ENCODE peak calls at places on chromosomes 13 and 19, in nine cellular contexts. One of them, this sample, is unnamed. For H3K27me3, the result is how much of the 10 kb centered on the place peaks cover.

GRCh38 chr13:98456423-98456845 is 120.5 kb downstream of the STK24 start:
- DNase-seq in gastrocnemius medialis: no peak
- DNase-seq in endodermal cell: no peak
- DNase-seq in pancreas: no peak
- DNase-seq in stomach: no peak
- DNase-seq in AG04450: no peak
- DNase-seq in ascending aorta: no peak
- DNase-seq in dorsolateral prefrontal cortex: no peak
- DNase-seq in upper lobe of right lung: no peak
- DNase-seq in this sample: no peak

GRCh38 chr13:28652002-28652401 is 6.9 kb upstream of the POMP start:
- DNase-seq in upper lobe of right lung: no peak
- DNase-seq in ascending aorta: no peak
- DNase-seq in stomach: no peak
- DNase-seq in AG04450: no peak
- DNase-seq in dorsolateral prefrontal cortex: no peak
- DNase-seq in pancreas: no peak
- DNase-seq in endodermal cell: no peak
- DNase-seq in gastrocnemius medialis: no peak
- DNase-seq in this sample: no peak

GRCh38 chr19:42122691-42123607 is 9.3 kb downstream of the POU2F2 start:
- DNase-seq in upper lobe of right lung: no peak
- DNase-seq in gastrocnemius medialis: no peak
- DNase-seq in endodermal cell: no peak
- DNase-seq in ascending aorta: no peak
- DNase-seq in pancreas: no peak
- DNase-seq in stomach: no peak
- DNase-seq in dorsolateral prefrontal cortex: no peak
- DNase-seq in AG04450: no peak
- DNase-seq in this sample: peak

GRCh38 chr13:26968431-26969335 is 202.9 kb downstream of the USP12 start:
- DNase-seq in gastrocnemius medialis: no peak
- DNase-seq in stomach: peak
- DNase-seq in ascending aorta: no peak
- DNase-seq in pancreas: peak
- DNase-seq in dorsolateral prefrontal cortex: no peak
- DNase-seq in AG04450: no peak
- DNase-seq in endodermal cell: peak
- DNase-seq in upper lobe of right lung: no peak
- DNase-seq in this sample: no peak

GRCh38 chr19:2081873-2082810 is 14.0 kb downstream of the MOB3A start:
- DNase-seq in AG04450: no peak
- DNase-seq in ascending aorta: no peak
- DNase-seq in endodermal cell: no peak
- DNase-seq in gastrocnemius medialis: no peak
- DNase-seq in dorsolateral prefrontal cortex: no peak
- DNase-seq in stomach: peak
- DNase-seq in pancreas: no peak
- DNase-seq in upper lobe of right lung: no peak
- DNase-seq in this sample: no peak

GRCh38 chr13:113853518-113854237 is 10.2 kb downstream of the GAS6 start:
- DNase-seq in pancreas: peak
- DNase-seq in endodermal cell: peak
- DNase-seq in upper lobe of right lung: no peak
- DNase-seq in AG04450: no peak
- DNase-seq in dorsolateral prefrontal cortex: no peak
- DNase-seq in stomach: no peak
- DNase-seq in gastrocnemius medialis: no peak
- DNase-seq in ascending aorta: no peak
- DNase-seq in this sample: no peak

GRCh38 chr13:72194531-72194930 is 327.5 kb upstream of the DACH1 start:
- DNase-seq in AG04450: no peak
- DNase-seq in endodermal cell: no peak
- DNase-seq in dorsolateral prefrontal cortex: no peak
- DNase-seq in pancreas: no peak
- DNase-seq in upper lobe of right lung: no peak
- DNase-seq in stomach: no peak
- DNase-seq in gastrocnemius medialis: no peak
- DNase-seq in ascending aorta: no peak
- DNase-seq in this sample: no peak

GRCh38 chr13:105474983-105475382 is 1060.5 kb downstream of the EFNB2 start:
- DNase-seq in pancreas: no peak
- DNase-seq in gastrocnemius medialis: no peak
- DNase-seq in dorsolateral prefrontal cortex: no peak
- DNase-seq in AG04450: no peak
- DNase-seq in upper lobe of right lung: no peak
- DNase-seq in endodermal cell: no peak
- DNase-seq in ascending aorta: no peak
- DNase-seq in stomach: no peak
- DNase-seq in this sample: no peak

GRCh38 chr19:4609878-4610511 is 29.3 kb upstream of the TNFAIP8L1 start:
- DNase-seq in gastrocnemius medialis: no peak
- DNase-seq in AG04450: no peak
- DNase-seq in dorsolateral prefrontal cortex: no peak
- DNase-seq in ascending aorta: no peak
- DNase-seq in stomach: no peak
- DNase-seq in upper lobe of right lung: no peak
- DNase-seq in pancreas: peak
- DNase-seq in endodermal cell: peak
- DNase-seq in this sample: no peak

GRCh38 chr19:45667620-45668341 is at the start of gene GIPR:
- DNase-seq in upper lobe of right lung: peak
- DNase-seq in dorsolateral prefrontal cortex: peak
- DNase-seq in pancreas: peak
- DNase-seq in AG04450: no peak
- DNase-seq in endodermal cell: peak
- DNase-seq in stomach: peak
- DNase-seq in ascending aorta: no peak
- DNase-seq in gastrocnemius medialis: no peak
- DNase-seq in this sample: peak

GRCh38 chr13:26558074-26558805 is 757 bp downstream of the WASF3 start:
- DNase-seq in upper lobe of right lung: no peak
- DNase-seq in gastrocnemius medialis: no peak
- DNase-seq in pancreas: peak
- DNase-seq in ascending aorta: peak
- DNase-seq in endodermal cell: peak
- DNase-seq in dorsolateral prefrontal cortex: peak
- DNase-seq in stomach: no peak
- DNase-seq in AG04450: no peak
- DNase-seq in this sample: no peak

GRCh38 chr13:110328509-110328908 is 21.4 kb downstream of the COL4A2 start:
- DNase-seq in AG04450: no peak
- DNase-seq in stomach: no peak
- DNase-seq in gastrocnemius medialis: no peak
- DNase-seq in pancreas: no peak
- DNase-seq in endodermal cell: no peak
- DNase-seq in ascending aorta: peak
- DNase-seq in upper lobe of right lung: no peak
- DNase-seq in dorsolateral prefrontal cortex: no peak
- DNase-seq in this sample: no peak

GRCh38 chr19:40808021-40808325 is 9.0 kb downstream of the EGLN2 start:
- DNase-seq in dorsolateral prefrontal cortex: no peak
- DNase-seq in endodermal cell: no peak
- DNase-seq in ascending aorta: no peak
- DNase-seq in pancreas: no peak
- DNase-seq in upper lobe of right lung: no peak
- DNase-seq in AG04450: no peak
- DNase-seq in gastrocnemius medialis: no peak
- DNase-seq in stomach: no peak
- DNase-seq in this sample: no peak

GRCh38 chr13:110231348-110232047 is 75.5 kb downstream of the COL4A1 start:
- DNase-seq in endodermal cell: peak
- DNase-seq in AG04450: no peak
- DNase-seq in stomach: no peak
- DNase-seq in pancreas: no peak
- DNase-seq in ascending aorta: no peak
- DNase-seq in upper lobe of right lung: no peak
- DNase-seq in gastrocnemius medialis: no peak
- DNase-seq in dorsolateral prefrontal cortex: no peak
- DNase-seq in this sample: no peak

GRCh38 chr13:27926644-27927434 is 7.0 kb downstream of the PDX1 start:
- DNase-seq in gastrocnemius medialis: no peak
- DNase-seq in stomach: no peak
- DNase-seq in pancreas: no peak
- DNase-seq in ascending aorta: no peak
- DNase-seq in AG04450: no peak
- DNase-seq in upper lobe of right lung: no peak
- DNase-seq in dorsolateral prefrontal cortex: no peak
- DNase-seq in endodermal cell: peak
- DNase-seq in this sample: no peak

GRCh38 chr19:58559275-58560006 is 1.0 kb upstream of the UBE2M start:
- DNase-seq in stomach: peak
- DNase-seq in ascending aorta: peak
- DNase-seq in AG04450: peak
- DNase-seq in upper lobe of right lung: peak
- DNase-seq in gastrocnemius medialis: peak
- DNase-seq in dorsolateral prefrontal cortex: peak
- DNase-seq in pancreas: peak
- DNase-seq in endodermal cell: peak
- DNase-seq in this sample: peak

GRCh38 chr13:102678339-102679122 is 16.3 kb downstream of the METTL21C start:
- DNase-seq in pancreas: no peak
- DNase-seq in ascending aorta: no peak
- DNase-seq in gastrocnemius medialis: no peak
- DNase-seq in upper lobe of right lung: no peak
- DNase-seq in dorsolateral prefrontal cortex: no peak
- DNase-seq in AG04450: no peak
- DNase-seq in endodermal cell: no peak
- DNase-seq in stomach: no peak
- DNase-seq in this sample: no peak

GRCh38 chr13:112062047-112062618 is 4.8 kb upstream of the SOX1 start:
- DNase-seq in endodermal cell: peak
- DNase-seq in ascending aorta: no peak
- DNase-seq in upper lobe of right lung: no peak
- DNase-seq in pancreas: no peak
- DNase-seq in AG04450: no peak
- DNase-seq in stomach: no peak
- DNase-seq in gastrocnemius medialis: no peak
- DNase-seq in dorsolateral prefrontal cortex: no peak
- DNase-seq in this sample: no peak
- H3K27me3 ChIP-seq in endodermal cell: half or more
- H3K27me3 ChIP-seq in ascending aorta: under half
- H3K27me3 ChIP-seq in upper lobe of right lung: half or more
- H3K27me3 ChIP-seq in pancreas: half or more
- H3K27me3 ChIP-seq in AG04450: half or more
- H3K27me3 ChIP-seq in stomach: half or more
- H3K27me3 ChIP-seq in gastrocnemius medialis: half or more
- H3K27me3 ChIP-seq in dorsolateral prefrontal cortex: half or more
- H3K27me3 ChIP-seq in this sample: half or more

GRCh38 chr13:43879323-43880181 is at the start of the genes CCDC122 and LACC1:
- DNase-seq in dorsolateral prefrontal cortex: peak
- DNase-seq in gastrocnemius medialis: peak
- DNase-seq in upper lobe of right lung: peak
- DNase-seq in endodermal cell: peak
- DNase-seq in stomach: peak
- DNase-seq in pancreas: peak
- DNase-seq in AG04450: peak
- DNase-seq in ascending aorta: peak
- DNase-seq in this sample: peak
- H3K27ac ChIP-seq in dorsolateral prefrontal cortex: peak
- H3K27ac ChIP-seq in gastrocnemius medialis: peak
- H3K27ac ChIP-seq in upper lobe of right lung: peak
- H3K27ac ChIP-seq in endodermal cell: no peak
- H3K27ac ChIP-seq in stomach: peak
- H3K27ac ChIP-seq in pancreas: peak
- H3K27ac ChIP-seq in AG04450: peak
- H3K27ac ChIP-seq in ascending aorta: peak
- H3K27ac ChIP-seq in this sample: peak

DNA sequence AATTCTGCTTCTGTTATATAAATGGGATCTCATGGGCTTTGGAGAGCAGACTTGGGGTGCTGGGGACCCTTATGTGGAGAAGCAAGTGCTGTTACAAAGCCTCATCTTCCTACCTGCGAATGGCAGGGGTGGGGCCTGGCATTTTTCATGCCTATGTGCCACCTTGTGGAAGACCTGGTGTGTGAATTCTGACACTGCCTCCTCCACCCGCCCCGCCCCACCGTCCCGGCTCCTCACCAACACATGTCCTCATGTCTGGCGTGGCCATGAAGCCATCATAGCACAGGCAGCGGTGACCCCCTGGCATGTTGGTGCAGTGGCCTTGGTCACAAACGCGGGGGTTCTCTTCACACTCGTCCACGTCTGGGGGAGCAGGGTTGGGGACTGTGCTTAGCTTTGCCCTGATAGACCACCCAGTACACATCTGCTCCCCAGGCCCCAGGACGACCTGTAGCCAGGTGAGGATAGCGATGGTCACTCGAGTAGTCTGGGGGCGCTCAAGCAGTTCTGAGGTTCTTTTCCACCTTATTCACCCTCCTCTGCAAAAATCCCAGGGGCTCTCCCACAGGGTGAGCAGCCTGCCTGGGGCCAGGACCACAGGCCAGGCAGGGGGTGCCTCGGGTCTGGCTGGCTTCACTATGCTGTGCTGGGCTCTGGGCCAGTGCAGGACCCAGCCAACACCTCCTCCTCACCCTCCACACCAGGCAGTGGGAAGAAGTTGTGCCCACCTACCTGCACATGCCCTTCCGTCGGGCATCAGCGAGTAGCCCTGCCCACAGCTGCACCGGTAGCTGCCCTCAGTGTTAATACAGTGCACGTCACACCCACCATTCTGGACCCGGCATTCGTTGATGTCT is 32.7 kb downstream of the FBN3 start:
- DNase-seq in gastrocnemius medialis: no peak
- DNase-seq in ascending aorta: no peak
- DNase-seq in AG04450: no peak
- DNase-seq in pancreas: no peak
- DNase-seq in upper lobe of right lung: no peak
- DNase-seq in stomach: no peak
- DNase-seq in dorsolateral prefrontal cortex: no peak
- DNase-seq in endodermal cell: no peak
- DNase-seq in this sample: no peak
- TF ChIP-seq CTCF in gastrocnemius medialis: no peak
- TF ChIP-seq CTCF in ascending aorta: no peak
- TF ChIP-seq CTCF in AG04450: no peak
- TF ChIP-seq CTCF in pancreas: no peak
- TF ChIP-seq CTCF in upper lobe of right lung: no peak
- TF ChIP-seq CTCF in stomach: no peak
- TF ChIP-seq CTCF in dorsolateral prefrontal cortex: no peak
- TF ChIP-seq CTCF in endodermal cell: no peak
- TF ChIP-seq CTCF in this sample: no peak

DNA sequence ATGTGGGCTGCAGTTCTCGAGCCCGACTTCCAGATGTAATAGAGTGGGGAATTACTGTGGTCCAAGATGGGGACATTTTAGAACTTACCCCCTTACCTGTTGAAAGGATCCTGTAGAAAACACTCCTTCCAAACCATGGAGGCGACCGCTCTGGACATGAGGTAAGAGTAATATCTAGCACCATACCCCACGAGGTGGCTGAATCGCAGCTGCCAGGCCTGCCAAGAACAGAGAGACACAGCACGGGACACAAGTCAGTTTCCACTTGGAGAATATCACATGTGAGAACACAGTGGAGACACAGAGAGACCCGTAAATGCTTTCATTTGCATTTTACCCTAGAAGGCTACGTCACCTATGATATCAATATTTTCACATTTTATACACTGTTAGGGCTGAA is 129.2 kb downstream of the MIPEP start:
- DNase-seq in dorsolateral prefrontal cortex: no peak
- DNase-seq in gastrocnemius medialis: no peak
- DNase-seq in pancreas: no peak
- DNase-seq in upper lobe of right lung: no peak
- DNase-seq in ascending aorta: no peak
- DNase-seq in stomach: no peak
- DNase-seq in AG04450: no peak
- DNase-seq in endodermal cell: no peak
- DNase-seq in this sample: no peak
- H3K27me3 ChIP-seq in dorsolateral prefrontal cortex: under half
- H3K27me3 ChIP-seq in gastrocnemius medialis: under half
- H3K27me3 ChIP-seq in pancreas: under half
- H3K27me3 ChIP-seq in upper lobe of right lung: under half
- H3K27me3 ChIP-seq in ascending aorta: under half
- H3K27me3 ChIP-seq in stomach: under half
- H3K27me3 ChIP-seq in AG04450: under half
- H3K27me3 ChIP-seq in endodermal cell: under half
- H3K27me3 ChIP-seq in this sample: under half